ENCODE peak calls at places on chromosomes 7 and 10, in five cellular contexts. N is dorsolateral prefrontal cortex, X is cardiac muscle cell, U is heart right ventricle, P is lung. O is an unnamed sample.

GRCh38 chr7:14720792-14721191 is 181.8 kb downstream of the DGKB start:
- DNase-seq in U (peak), N (no peak), X (no peak), P (no peak), O (no peak)

GRCh38 chr10:83545901-83546391 is 593.4 kb upstream of the GHITM start:
- DNase-seq in P (no peak), N (no peak), X (peak), U (peak), O (peak)

GRCh38 chr7:35646289-35647033 is 48.5 kb downstream of the HERPUD2 start:
- DNase-seq in U (no peak), N (no peak), P (no peak), X (peak), O (no peak)

GRCh38 chr7:47322731-47323130 is 259.2 kb downstream of the TNS3 start:
- DNase-seq in X (no peak), N (no peak), U (no peak), P (no peak), O (no peak)

GRCh38 chr7:128459394-128459878 is 3.8 kb downstream of the HILPDA start:
- DNase-seq in X (peak), U (peak), N (peak), P (peak), O (peak)

GRCh38 chr10:71239946-71240795 is 27.8 kb downstream of the UNC5B start:
- DNase-seq in U (peak), X (peak), P (no peak), N (no peak), O (no peak)

GRCh38 chr7:144388950-144389349 is 14.5 kb downstream of the NOBOX start:
- DNase-seq in P (no peak), U (no peak), N (no peak), X (peak), O (no peak)

GRCh38 chr10:101986277-101986971 is 69.5 kb downstream of the ARMH3 start:
- DNase-seq in P (peak), X (peak), N (no peak), U (peak), O (no peak)

GRCh38 chr7:130886438-130887135 is 152.6 kb upstream of the KLF14 start:
- DNase-seq in X (no peak), P (no peak), N (no peak), U (no peak), O (no peak)

GRCh38 chr7:158098125-158099030 is 489.2 kb downstream of the PTPRN2 start:
- DNase-seq in P (no peak), U (no peak), N (no peak), X (no peak), O (no peak)

GRCh38 chr7:2016761-2017482 is 215.8 kb downstream of the MAD1L1 start:
- DNase-seq in X (no peak), U (no peak), N (peak), P (no peak), O (no peak)

GRCh38 chr7:1986366-1987083 is 246.2 kb downstream of the MAD1L1 start:
- DNase-seq in U (no peak), X (no peak), P (no peak), N (no peak), O (no peak)

GRCh38 chr7:132393789-132394261 is 182.4 kb downstream of the PLXNA4 start:
- DNase-seq in N (no peak), U (peak), P (peak), X (peak), O (no peak)

GRCh38 chr10:97518601-97519043 is 19.9 kb downstream of the UBTD1 start:
- DNase-seq in X (peak), P (no peak), N (no peak), U (no peak), O (no peak)

GRCh38 chr7:923108-924041 is 31.1 kb downstream of the ADAP1 start:
- DNase-seq in U (peak), X (peak), P (peak), N (peak), O (no peak)

GRCh38 chr10:131982185-131982756 is 548 bp upstream of the BNIP3 start:
- DNase-seq in U (no peak), X (no peak), N (no peak), P (no peak), O (no peak)

GRCh38 chr7:25617219-25617618 is 388.9 kb upstream of the NPVF start:
- DNase-seq in P (no peak), U (no peak), N (no peak), X (no peak), O (no peak)

GRCh38 chr10:103849880-103850571 is 5.3 kb downstream of the SH3PXD2A start:
- DNase-seq in U (no peak), X (peak), P (no peak), N (no peak), O (no peak)

GRCh38 chr7:139936760-139937310 is 107.8 kb downstream of the TBXAS1 start:
- DNase-seq in X (peak), P (no peak), N (no peak), U (peak), O (no peak)

GRCh38 chr7:71746004-71746403 is 614.1 kb downstream of the GALNT17 start:
- DNase-seq in N (no peak), P (peak), X (no peak), U (no peak), O (no peak)

GRCh38 chr10:5932345-5932744 is 42.3 kb downstream of the FBH1 start:
- DNase-seq in X (peak), N (no peak), P (no peak), U (no peak), O (no peak)
- H3K27ac ChIP-seq in X (no peak), N (no peak), P (no peak), U (no peak), O (no peak)

GRCh38 chr7:22586806-22587180 is 86.8 kb upstream of the STEAP1B start:
- DNase-seq in U (no peak), P (no peak), X (peak), N (no peak), O (no peak)
- H3K27ac ChIP-seq in U (peak), P (peak), X (peak), N (no peak), O (no peak)

DNA sequence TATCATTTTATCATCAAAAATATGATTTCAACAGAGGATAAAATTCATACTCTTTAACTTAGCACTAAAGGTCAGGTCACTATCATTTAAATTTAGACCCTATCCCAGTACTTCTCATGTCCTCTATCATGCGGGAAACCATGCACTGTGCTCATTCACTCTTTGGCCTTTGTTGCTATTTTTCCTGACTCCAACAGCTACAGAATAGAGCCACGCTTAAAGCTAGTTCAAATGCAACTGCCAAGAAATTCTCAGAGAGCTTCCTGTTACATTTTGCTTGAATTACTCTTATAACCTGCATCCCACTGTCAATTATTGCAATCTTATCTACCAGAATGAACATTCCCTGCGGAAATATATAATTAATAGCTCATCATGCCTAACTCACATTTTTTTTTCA is 58.3 kb downstream of the SEMA3A start:
- DNase-seq in N (no peak), P (no peak), X (no peak), U (no peak), O (no peak)
- H3K27ac ChIP-seq in N (no peak), P (no peak), X (no peak), U (no peak), O (no peak)

GRCh38 chr10:58972576-58973234 is 203.7 kb upstream of the PHYHIPL start:
- DNase-seq in N (no peak), X (no peak), U (no peak), P (no peak), O (peak)
- H3K27ac ChIP-seq in N (peak), X (no peak), U (no peak), P (no peak), O (no peak)

GRCh38 chr10:58991842-58992241 is 184.6 kb upstream of the PHYHIPL start:
- DNase-seq in P (no peak), X (no peak), U (no peak), N (no peak), O (no peak)
- H3K27ac ChIP-seq in P (no peak), X (no peak), U (no peak), N (peak), O (no peak)

GRCh38 chr7:100192951-100193350 is 15.2 kb downstream of the STAG3 start:
- DNase-seq in P (no peak), U (no peak), N (no peak), X (no peak), O (no peak)
- H3K27ac ChIP-seq in P (no peak), U (no peak), N (no peak), X (no peak), O (no peak)

GRCh38 chr10:122083478-122084025 is 94.6 kb downstream of the TACC2 start:
- DNase-seq in P (no peak), X (no peak), N (no peak), U (peak), O (no peak)
- H3K27ac ChIP-seq in P (no peak), X (no peak), N (no peak), U (peak), O (no peak)

DNA sequence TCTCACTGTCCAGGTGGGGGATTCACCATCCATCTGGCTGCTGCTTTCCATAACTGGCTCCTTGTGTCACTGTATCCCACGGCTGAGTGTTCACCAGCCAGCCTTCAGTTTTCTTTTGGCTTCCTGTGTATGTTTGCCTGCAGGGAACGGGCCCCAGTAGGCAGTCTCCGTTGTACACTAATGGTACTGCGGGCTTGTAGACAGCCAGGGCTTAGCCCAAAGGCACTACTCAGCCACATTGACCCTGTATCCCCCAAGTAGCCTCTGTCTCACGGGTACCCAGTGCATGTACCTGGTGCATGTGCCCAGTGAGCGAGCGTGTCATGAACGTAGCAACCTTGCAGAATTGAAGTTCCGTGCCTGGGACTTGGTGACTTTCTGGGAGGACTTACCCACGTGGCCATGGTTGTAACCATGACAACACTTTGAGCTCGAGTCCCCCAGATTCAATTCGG is 6.1 kb downstream of the PFKFB3 start:
- DNase-seq in U (no peak), X (no peak), N (no peak), P (no peak), O (no peak)
- H3K27ac ChIP-seq in U (no peak), X (peak), N (no peak), P (peak), O (no peak)

GRCh38 chr7:41701068-41701467 is 1.8 kb downstream of the INHBA start:
- DNase-seq in N (no peak), P (no peak), X (no peak), U (no peak), O (no peak)

GRCh38 chr7:41699532-41699931 is 3.4 kb downstream of the INHBA start:
- DNase-seq in N (no peak), X (peak), U (no peak), P (no peak), O (no peak)

GRCh38 chr7:41701542-41701941 is 1.3 kb downstream of the INHBA start:
- DNase-seq in P (no peak), X (no peak), N (no peak), U (no peak), O (no peak)

GRCh38 chr7:41698726-41699125 is 4.2 kb downstream of the INHBA start:
- DNase-seq in U (no peak), N (no peak), P (no peak), X (peak), O (no peak)

DNA sequence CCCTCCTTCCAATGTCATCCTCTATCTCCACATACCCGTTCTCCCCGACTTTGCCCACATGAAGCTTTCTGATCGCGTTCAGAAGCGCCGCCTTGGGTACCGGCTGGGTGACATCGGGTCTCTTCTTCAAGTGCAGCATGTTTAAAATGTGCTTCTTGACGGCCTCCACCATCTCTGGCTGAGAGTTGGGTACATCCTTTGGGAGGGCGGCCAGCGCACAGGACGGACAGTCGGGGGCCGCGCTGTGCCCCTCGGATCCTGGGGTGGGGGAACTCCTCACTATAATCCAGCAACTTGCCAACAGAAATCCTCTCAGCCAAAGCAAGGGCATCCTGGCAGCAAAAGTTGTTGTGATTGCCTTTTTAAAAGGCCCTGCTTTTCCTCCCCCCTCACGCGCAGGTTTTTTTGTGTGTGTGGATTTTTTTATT is 2.8 kb downstream of the INHBA start:
- DNase-seq in X (peak), N (no peak), U (no peak), P (no peak), O (no peak)
- H3K27ac ChIP-seq in X (peak), N (no peak), U (peak), P (peak), O (no peak)

GRCh38 chr7:98212532-98213041 is 1.3 kb downstream of the BHLHA15 start:
- DNase-seq in X (no peak), P (no peak), U (no peak), N (peak), O (no peak)

GRCh38 chr7:98209166-98209920 is 1.9 kb upstream of the BHLHA15 start:
- DNase-seq in U (no peak), N (peak), P (no peak), X (no peak), O (no peak)

GRCh38 chr7:98211676-98212531 is 665 bp downstream of the BHLHA15 start:
- DNase-seq in P (no peak), U (no peak), N (peak), X (no peak), O (no peak)

GRCh38 chr7:98210513-98211220 is 572 bp upstream of the BHLHA15 start:
- DNase-seq in N (peak), P (no peak), U (no peak), X (peak), O (no peak)

DNA sequence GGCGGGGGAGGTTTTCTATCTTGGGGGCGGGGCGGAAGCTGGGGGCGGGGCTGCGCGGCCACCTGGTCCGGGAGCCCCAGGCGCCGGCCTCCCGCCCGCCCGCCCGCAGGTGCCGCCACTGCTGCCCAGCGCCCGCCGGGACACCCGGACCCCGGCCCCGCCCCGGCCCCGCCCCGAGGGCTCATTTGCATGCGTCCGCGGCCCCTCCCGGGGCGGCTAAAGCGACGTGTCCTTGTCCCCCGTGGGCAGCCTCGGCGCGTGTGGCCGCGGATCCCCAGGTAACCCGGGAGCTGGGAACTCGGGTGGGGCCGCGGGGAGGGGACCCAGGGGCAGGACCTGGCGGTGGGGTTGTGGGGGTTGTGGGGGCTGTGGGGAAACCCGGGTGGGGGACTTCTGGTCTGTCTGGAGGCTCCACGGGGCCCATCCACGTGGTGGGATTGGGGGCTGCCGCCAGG is at the start of gene BHLHA15:
- DNase-seq in N (peak), P (peak), X (no peak), U (no peak), O (no peak)
- H3K27ac ChIP-seq in N (peak), P (no peak), X (no peak), U (no peak), O (peak)